ENCODE peak calls at places on chromosomes 16 and 17, in seven cellular contexts. One of them, this sample, is unnamed.

GRCh38 chr17:13544755-13545154 is 57.0 kb downstream of the HS3ST3A1 start:
- DNase-seq in vagina: no peak
- DNase-seq in transverse colon: no peak
- DNase-seq in prostate gland: no peak
- DNase-seq in stomach: no peak
- DNase-seq in upper lobe of left lung: no peak
- DNase-seq in H1: no peak
- DNase-seq in this sample: no peak

GRCh38 chr17:1179635-1180433 is at the start of gene ABR:
- DNase-seq in vagina: no peak
- DNase-seq in stomach: peak
- DNase-seq in H1: no peak
- DNase-seq in upper lobe of left lung: peak
- DNase-seq in prostate gland: peak
- DNase-seq in transverse colon: peak
- DNase-seq in this sample: no peak

GRCh38 chr17:14471052-14471451 is 170.2 kb downstream of the HS3ST3B1 start:
- DNase-seq in prostate gland: no peak
- DNase-seq in upper lobe of left lung: no peak
- DNase-seq in transverse colon: peak
- DNase-seq in vagina: no peak
- DNase-seq in H1: no peak
- DNase-seq in stomach: no peak
- DNase-seq in this sample: no peak

GRCh38 chr16:86510465-86511261 is at the start of gene FOXF1:
- DNase-seq in prostate gland: no peak
- DNase-seq in stomach: no peak
- DNase-seq in transverse colon: no peak
- DNase-seq in upper lobe of left lung: no peak
- DNase-seq in H1: no peak
- DNase-seq in vagina: no peak
- DNase-seq in this sample: no peak

GRCh38 chr16:84359326-84359725 is 9.0 kb upstream of the ATP2C2 start:
- DNase-seq in vagina: no peak
- DNase-seq in prostate gland: no peak
- DNase-seq in upper lobe of left lung: no peak
- DNase-seq in H1: no peak
- DNase-seq in stomach: no peak
- DNase-seq in transverse colon: no peak
- DNase-seq in this sample: no peak

GRCh38 chr16:31386157-31386984 is 6.8 kb upstream of the ITGAD start:
- DNase-seq in transverse colon: no peak
- DNase-seq in stomach: no peak
- DNase-seq in upper lobe of left lung: no peak
- DNase-seq in vagina: no peak
- DNase-seq in H1: no peak
- DNase-seq in prostate gland: no peak
- DNase-seq in this sample: no peak

GRCh38 chr17:44749076-44750020 is 9.4 kb upstream of the ADAM11 start:
- DNase-seq in prostate gland: no peak
- DNase-seq in stomach: no peak
- DNase-seq in transverse colon: no peak
- DNase-seq in H1: no peak
- DNase-seq in upper lobe of left lung: no peak
- DNase-seq in vagina: no peak
- DNase-seq in this sample: no peak

GRCh38 chr16:72800524-72800923 is 247.4 kb downstream of the ZFHX3 start:
- DNase-seq in vagina: no peak
- DNase-seq in H1: no peak
- DNase-seq in transverse colon: no peak
- DNase-seq in upper lobe of left lung: no peak
- DNase-seq in stomach: no peak
- DNase-seq in prostate gland: no peak
- DNase-seq in this sample: no peak

GRCh38 chr16:15041260-15042011 is 14.4 kb downstream of the NTAN1 start:
- DNase-seq in prostate gland: peak
- DNase-seq in vagina: no peak
- DNase-seq in stomach: peak
- DNase-seq in transverse colon: peak
- DNase-seq in H1: no peak
- DNase-seq in upper lobe of left lung: peak
- DNase-seq in this sample: no peak

GRCh38 chr16:57533366-57533617 is 3.1 kb downstream of the CCDC102A start:
- DNase-seq in stomach: no peak
- DNase-seq in upper lobe of left lung: no peak
- DNase-seq in prostate gland: no peak
- DNase-seq in H1: no peak
- DNase-seq in vagina: peak
- DNase-seq in transverse colon: no peak
- DNase-seq in this sample: no peak

GRCh38 chr17:36930501-36930900 is 6.8 kb upstream of the LHX1 start:
- DNase-seq in H1: no peak
- DNase-seq in upper lobe of left lung: no peak
- DNase-seq in transverse colon: no peak
- DNase-seq in stomach: no peak
- DNase-seq in vagina: no peak
- DNase-seq in prostate gland: no peak
- DNase-seq in this sample: no peak

GRCh38 chr17:6495450-6496115 is 51.3 kb downstream of the PIMREG start:
- DNase-seq in H1: no peak
- DNase-seq in transverse colon: no peak
- DNase-seq in stomach: no peak
- DNase-seq in prostate gland: no peak
- DNase-seq in upper lobe of left lung: peak
- DNase-seq in vagina: no peak
- DNase-seq in this sample: peak

GRCh38 chr17:19238167-19238505 is 970 bp downstream of the EPN2 start:
- DNase-seq in H1: no peak
- DNase-seq in stomach: peak
- DNase-seq in vagina: no peak
- DNase-seq in upper lobe of left lung: peak
- DNase-seq in prostate gland: peak
- DNase-seq in transverse colon: peak
- DNase-seq in this sample: no peak

GRCh38 chr17:59914274-59914854 is 21.4 kb downstream of the RPS6KB1 start:
- DNase-seq in transverse colon: no peak
- DNase-seq in vagina: no peak
- DNase-seq in stomach: no peak
- DNase-seq in upper lobe of left lung: no peak
- DNase-seq in H1: no peak
- DNase-seq in prostate gland: no peak
- DNase-seq in this sample: no peak

GRCh38 chr17:38584350-38584925 is 21.3 kb downstream of the SRCIN1 start:
- DNase-seq in prostate gland: peak
- DNase-seq in H1: no peak
- DNase-seq in stomach: peak
- DNase-seq in transverse colon: peak
- DNase-seq in upper lobe of left lung: peak
- DNase-seq in vagina: no peak
- DNase-seq in this sample: peak

GRCh38 chr17:67469208-67469980 is 92.3 kb downstream of the PITPNC1 start:
- DNase-seq in stomach: no peak
- DNase-seq in prostate gland: peak
- DNase-seq in vagina: no peak
- DNase-seq in upper lobe of left lung: no peak
- DNase-seq in H1: no peak
- DNase-seq in transverse colon: no peak
- DNase-seq in this sample: no peak

GRCh38 chr17:35189291-35189690 is 4.9 kb downstream of the SLC35G3 start:
- DNase-seq in H1: no peak
- DNase-seq in vagina: no peak
- DNase-seq in stomach: no peak
- DNase-seq in prostate gland: no peak
- DNase-seq in upper lobe of left lung: no peak
- DNase-seq in transverse colon: no peak
- DNase-seq in this sample: no peak

GRCh38 chr16:27097671-27098275 is 31.0 kb downstream of the C16orf82 start:
- DNase-seq in transverse colon: no peak
- DNase-seq in upper lobe of left lung: no peak
- DNase-seq in prostate gland: no peak
- DNase-seq in H1: no peak
- DNase-seq in stomach: no peak
- DNase-seq in vagina: peak
- DNase-seq in this sample: peak

GRCh38 chr17:76840443-76840767 is 27.8 kb upstream of the MGAT5B start:
- DNase-seq in H1: no peak
- DNase-seq in upper lobe of left lung: no peak
- DNase-seq in vagina: no peak
- DNase-seq in stomach: no peak
- DNase-seq in prostate gland: no peak
- DNase-seq in transverse colon: no peak
- DNase-seq in this sample: no peak
- H3K4me3 ChIP-seq in H1: peak
- H3K4me3 ChIP-seq in upper lobe of left lung: no peak
- H3K4me3 ChIP-seq in vagina: no peak
- H3K4me3 ChIP-seq in stomach: no peak
- H3K4me3 ChIP-seq in prostate gland: no peak
- H3K4me3 ChIP-seq in transverse colon: no peak
- H3K4me3 ChIP-seq in this sample: no peak

GRCh38 chr17:28857848-28858360 is 3.1 kb downstream of the ERAL1 start:
- DNase-seq in prostate gland: no peak
- DNase-seq in upper lobe of left lung: no peak
- DNase-seq in vagina: no peak
- DNase-seq in H1: no peak
- DNase-seq in stomach: no peak
- DNase-seq in transverse colon: no peak
- DNase-seq in this sample: no peak

GRCh38 chr17:28860363-28860808 is 5.6 kb downstream of the ERAL1 start:
- DNase-seq in vagina: no peak
- DNase-seq in H1: no peak
- DNase-seq in transverse colon: no peak
- DNase-seq in upper lobe of left lung: no peak
- DNase-seq in stomach: no peak
- DNase-seq in prostate gland: no peak
- DNase-seq in this sample: no peak

GRCh38 chr17:28864991-28865849 is 10.4 kb downstream of the ERAL1 start:
- DNase-seq in H1: no peak
- DNase-seq in transverse colon: peak
- DNase-seq in stomach: peak
- DNase-seq in prostate gland: no peak
- DNase-seq in upper lobe of left lung: peak
- DNase-seq in vagina: no peak
- DNase-seq in this sample: no peak

GRCh38 chr17:28862497-28862896 is 7.7 kb downstream of the ERAL1 start:
- DNase-seq in stomach: no peak
- DNase-seq in H1: no peak
- DNase-seq in transverse colon: no peak
- DNase-seq in prostate gland: no peak
- DNase-seq in upper lobe of left lung: no peak
- DNase-seq in vagina: no peak
- DNase-seq in this sample: no peak

GRCh38 chr17:28861393-28862203 is 6.8 kb downstream of the ERAL1 start:
- DNase-seq in H1: no peak
- DNase-seq in transverse colon: peak
- DNase-seq in prostate gland: no peak
- DNase-seq in upper lobe of left lung: no peak
- DNase-seq in stomach: no peak
- DNase-seq in vagina: no peak
- DNase-seq in this sample: no peak
- TF ChIP-seq POLR2AphosphoS5 in H1: no peak
- TF ChIP-seq POLR2AphosphoS5 in transverse colon: no peak
- TF ChIP-seq POLR2AphosphoS5 in prostate gland: no peak
- TF ChIP-seq POLR2AphosphoS5 in upper lobe of left lung: no peak
- TF ChIP-seq POLR2AphosphoS5 in stomach: no peak
- TF ChIP-seq POLR2AphosphoS5 in vagina: no peak
- TF ChIP-seq POLR2AphosphoS5 in this sample: no peak

DNA sequence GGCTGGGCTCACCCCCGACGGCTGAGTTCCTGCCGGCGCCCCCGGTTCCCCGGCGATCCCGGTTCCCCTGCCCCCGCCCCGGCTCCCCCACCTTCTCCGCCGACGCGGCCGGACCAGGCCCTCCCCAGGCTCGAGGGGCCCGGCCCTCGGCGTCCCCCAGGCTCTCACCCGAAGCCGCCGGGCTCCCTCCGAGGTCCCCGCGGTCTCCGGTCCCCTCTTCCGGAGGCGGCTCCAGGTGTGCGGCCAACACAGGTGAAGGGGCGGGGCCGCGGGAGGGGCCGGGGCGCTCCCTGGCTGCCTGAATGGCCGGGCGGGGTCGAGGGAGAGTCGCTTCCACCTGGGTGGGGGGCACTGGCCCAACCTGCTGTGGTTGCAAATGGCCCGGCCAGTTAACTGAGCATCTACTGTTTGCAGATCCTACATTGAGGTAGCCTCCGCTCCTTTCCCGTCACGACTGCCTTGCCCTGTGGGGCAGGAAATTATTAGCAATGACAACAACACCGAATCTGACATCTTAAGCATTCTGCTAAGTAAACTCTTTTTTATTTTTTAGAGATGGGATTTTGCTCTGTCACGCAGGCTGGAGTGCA is at the start of gene BICDL2:
- DNase-seq in vagina: no peak
- DNase-seq in upper lobe of left lung: peak
- DNase-seq in stomach: peak
- DNase-seq in prostate gland: no peak
- DNase-seq in H1: no peak
- DNase-seq in transverse colon: peak
- DNase-seq in this sample: no peak
- TF ChIP-seq POLR2A in vagina: no peak
- TF ChIP-seq POLR2A in upper lobe of left lung: peak
- TF ChIP-seq POLR2A in stomach: no peak
- TF ChIP-seq POLR2A in prostate gland: peak
- TF ChIP-seq POLR2A in H1: no peak
- TF ChIP-seq POLR2A in transverse colon: peak
- TF ChIP-seq POLR2A in this sample: no peak

GRCh38 chr16:70757183-70757582 is 43.8 kb downstream of the VAC14 start:
- DNase-seq in upper lobe of left lung: no peak
- DNase-seq in stomach: no peak
- DNase-seq in H1: no peak
- DNase-seq in prostate gland: no peak
- DNase-seq in transverse colon: no peak
- DNase-seq in vagina: no peak
- DNase-seq in this sample: no peak

GRCh38 chr16:70759666-70760065 is 41.3 kb downstream of the VAC14 start:
- DNase-seq in vagina: no peak
- DNase-seq in H1: no peak
- DNase-seq in prostate gland: no peak
- DNase-seq in upper lobe of left lung: no peak
- DNase-seq in stomach: no peak
- DNase-seq in transverse colon: no peak
- DNase-seq in this sample: no peak

GRCh38 chr16:70761656-70762055 is 39.3 kb downstream of the VAC14 start:
- DNase-seq in H1: no peak
- DNase-seq in upper lobe of left lung: no peak
- DNase-seq in stomach: no peak
- DNase-seq in vagina: no peak
- DNase-seq in transverse colon: no peak
- DNase-seq in prostate gland: no peak
- DNase-seq in this sample: no peak

GRCh38 chr16:70758786-70759185 is 42.2 kb downstream of the VAC14 start:
- DNase-seq in H1: no peak
- DNase-seq in transverse colon: no peak
- DNase-seq in stomach: no peak
- DNase-seq in vagina: no peak
- DNase-seq in upper lobe of left lung: no peak
- DNase-seq in prostate gland: no peak
- DNase-seq in this sample: no peak

DNA sequence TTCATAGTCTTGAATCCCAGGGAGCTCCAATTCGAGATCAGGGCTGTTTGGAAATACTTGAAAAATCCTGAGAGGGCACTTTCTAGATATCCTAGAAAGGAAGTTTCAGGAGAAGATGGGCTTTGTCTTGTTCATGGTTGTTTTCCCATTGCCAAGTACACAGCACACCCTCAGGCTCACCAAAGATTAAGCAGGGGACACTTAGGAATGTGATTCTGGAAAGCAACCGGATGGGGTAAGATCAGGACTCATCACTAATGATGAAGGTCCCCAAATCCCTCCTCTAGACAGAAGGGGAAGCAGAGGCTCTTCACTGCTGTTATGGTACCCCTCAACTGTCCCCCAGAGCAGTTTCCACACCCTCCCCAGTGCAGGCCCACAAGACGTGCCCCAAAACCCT is 40.7 kb downstream of the VAC14 start:
- DNase-seq in vagina: no peak
- DNase-seq in stomach: no peak
- DNase-seq in H1: no peak
- DNase-seq in transverse colon: no peak
- DNase-seq in prostate gland: no peak
- DNase-seq in upper lobe of left lung: no peak
- DNase-seq in this sample: no peak
- H3K4me3 ChIP-seq in vagina: no peak
- H3K4me3 ChIP-seq in stomach: no peak
- H3K4me3 ChIP-seq in H1: no peak
- H3K4me3 ChIP-seq in transverse colon: no peak
- H3K4me3 ChIP-seq in prostate gland: no peak
- H3K4me3 ChIP-seq in upper lobe of left lung: no peak
- H3K4me3 ChIP-seq in this sample: no peak

This sample was measured in breast epithelium.